ENCODE peak calls at places on chromosomes 3 and 15, in seven cellular contexts. E is glutamatergic neuron, Y is AG09319, Q is OCI-LY7, J is endothelial cell, A is WTC11, R is adrenal gland. Z is an unnamed sample.

GRCh38 chr3:124518350-124518749 is 211.9 kb upstream of the UMPS start:
- DNase-seq in E (no peak), Y (no peak), Q (no peak), J (no peak), A (no peak), R (no peak), Z (no peak)

GRCh38 chr3:37174532-37175126 is at the start of gene LRRFIP2:
- DNase-seq in E (no peak), Y (no peak), Q (no peak), J (no peak), A (no peak), R (no peak), Z (no peak)

GRCh38 chr3:111617912-111618601 is 22.9 kb upstream of the ZBED2 start:
- DNase-seq in E (no peak), Y (no peak), Q (no peak), J (no peak), A (no peak), R (no peak), Z (no peak)

GRCh38 chr3:64152100-64152499 is 73.2 kb downstream of the PRICKLE2 start:
- DNase-seq in E (no peak), Y (peak; percentile 14), Q (no peak), J (no peak), A (no peak), R (peak; percentile 75), Z (no peak)

GRCh38 chr15:40891810-40892448 is 2.3 kb upstream of the VPS18 start:
- DNase-seq in E (peak; percentile 63), Y (no peak), Q (peak; percentile 76), J (peak; percentile 51), A (peak; percentile 61), R (peak; percentile 57), Z (no peak)

GRCh38 chr15:100261302-100262240 is 80.2 kb downstream of the ADAMTS17 start:
- DNase-seq in E (no peak), Y (no peak), Q (no peak), J (no peak), A (no peak), R (peak; percentile 12), Z (no peak)

GRCh38 chr3:37952564-37952963 is 38.0 kb upstream of the VILL start:
- DNase-seq in E (no peak), Y (no peak), Q (no peak), J (no peak), A (no peak), R (no peak), Z (no peak)

GRCh38 chr3:127123533-127123932 is 69.4 kb upstream of the PRR23E start:
- DNase-seq in E (no peak), Y (no peak), Q (no peak), J (no peak), A (no peak), R (no peak), Z (no peak)

GRCh38 chr3:42165211-42165610 is 74.1 kb downstream of the TRAK1 start:
- DNase-seq in E (no peak), Y (no peak), Q (no peak), J (no peak), A (no peak), R (no peak), Z (no peak)

GRCh38 chr3:32841875-32842505 is 24.2 kb downstream of the TRIM71 start:
- DNase-seq in E (no peak), Y (no peak), Q (no peak), J (no peak), A (no peak), R (no peak), Z (no peak)

GRCh38 chr3:97882975-97883598 is 61.3 kb downstream of the CRYBG3 start:
- DNase-seq in E (no peak), Y (no peak), Q (no peak), J (no peak), A (no peak), R (no peak), Z (no peak)

DNA sequence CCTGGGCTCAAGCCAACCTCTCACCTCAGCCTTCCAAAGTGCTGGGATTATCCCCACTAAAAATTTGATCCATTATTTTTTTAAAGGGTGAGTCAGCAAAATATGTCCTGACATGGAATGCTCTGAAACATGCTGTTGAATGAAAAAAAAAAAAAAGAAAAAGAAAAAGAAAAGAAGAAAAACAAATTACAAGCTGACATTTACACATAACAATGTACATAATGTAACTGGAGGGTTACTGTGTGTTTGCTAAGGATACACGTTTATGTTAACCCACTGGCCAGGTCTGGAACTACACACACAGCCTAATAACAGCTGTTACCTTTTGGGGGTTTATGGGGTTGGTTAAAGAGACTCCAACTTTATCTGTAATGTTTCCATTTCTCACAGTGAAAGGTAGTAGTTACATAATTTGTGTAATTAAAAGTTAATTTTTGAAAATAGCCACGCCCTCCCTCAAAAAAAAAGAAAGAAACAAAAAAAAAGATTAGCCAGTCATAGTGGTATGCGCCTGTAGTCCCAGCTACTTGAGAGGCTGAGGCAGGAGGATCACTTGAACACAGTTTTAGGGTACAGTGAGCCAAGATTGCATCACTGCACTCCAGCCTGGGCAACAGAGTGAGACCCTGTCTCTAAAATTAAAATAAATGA is 3.1 kb upstream of the MESP2 start:
- DNase-seq in E (no peak), Y (no peak), Q (peak; percentile 43), J (no peak), A (no peak), R (no peak), Z (no peak)
- TF ChIP-seq CTCF in E (peak; percentile 39), Y (peak; percentile 7), Q (peak; percentile 60), J (no peak), A (no peak), R (peak; percentile 5), Z (no peak)

GRCh38 chr3:144431134-144431533 is 459.5 kb downstream of the DIPK2A start:
- DNase-seq in E (no peak), Y (no peak), Q (no peak), J (no peak), A (no peak), R (no peak), Z (no peak)
- TF ChIP-seq CTCF in E (no peak), Y (no peak), Q (no peak), J (no peak), A (no peak), R (no peak), Z (no peak)

DNA sequence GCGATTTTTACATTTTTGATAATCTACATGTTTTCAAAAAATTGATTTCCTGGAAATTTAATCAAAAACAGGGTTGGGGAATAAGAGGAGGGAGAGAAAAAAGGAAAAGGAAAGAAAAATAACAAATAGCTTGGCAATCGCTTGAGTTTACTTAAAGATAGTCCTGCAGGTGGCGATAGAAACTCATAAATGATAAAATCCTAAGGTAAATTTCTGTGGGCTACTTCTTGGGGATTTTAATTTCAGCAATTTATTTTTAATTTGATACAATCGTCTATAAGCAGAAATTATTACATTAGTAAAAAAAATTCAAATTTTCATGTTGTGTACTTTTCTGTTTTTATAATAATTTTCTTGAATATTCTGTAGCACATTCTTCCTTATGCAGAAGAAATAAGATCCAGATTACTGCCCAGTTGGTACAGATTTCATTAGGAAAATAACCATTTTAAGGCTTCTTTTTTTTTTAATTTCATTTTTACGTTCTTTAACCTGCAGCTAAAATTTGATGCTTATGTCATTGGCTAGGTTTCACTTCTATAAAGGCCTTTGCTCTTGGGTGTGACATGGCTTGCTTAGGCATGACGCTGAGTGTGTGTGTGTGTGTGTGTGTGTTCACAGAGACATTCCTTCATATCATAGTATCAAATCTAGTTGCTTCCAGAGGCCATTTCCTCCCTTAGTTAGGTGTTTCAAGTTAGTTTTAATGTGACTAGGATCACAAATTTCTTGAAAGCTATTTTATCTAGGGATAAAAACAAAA is 181.8 kb downstream of the MCTP2 start:
- DNase-seq in E (no peak), Y (no peak), Q (peak; percentile 51), J (peak; percentile 16), A (no peak), R (no peak), Z (no peak)
- TF ChIP-seq CTCF in E (peak; percentile 58), Y (peak; percentile 38), Q (peak; percentile 96), J (peak; percentile 60), A (peak; percentile 36), R (peak; percentile 28), Z (no peak)

DNA sequence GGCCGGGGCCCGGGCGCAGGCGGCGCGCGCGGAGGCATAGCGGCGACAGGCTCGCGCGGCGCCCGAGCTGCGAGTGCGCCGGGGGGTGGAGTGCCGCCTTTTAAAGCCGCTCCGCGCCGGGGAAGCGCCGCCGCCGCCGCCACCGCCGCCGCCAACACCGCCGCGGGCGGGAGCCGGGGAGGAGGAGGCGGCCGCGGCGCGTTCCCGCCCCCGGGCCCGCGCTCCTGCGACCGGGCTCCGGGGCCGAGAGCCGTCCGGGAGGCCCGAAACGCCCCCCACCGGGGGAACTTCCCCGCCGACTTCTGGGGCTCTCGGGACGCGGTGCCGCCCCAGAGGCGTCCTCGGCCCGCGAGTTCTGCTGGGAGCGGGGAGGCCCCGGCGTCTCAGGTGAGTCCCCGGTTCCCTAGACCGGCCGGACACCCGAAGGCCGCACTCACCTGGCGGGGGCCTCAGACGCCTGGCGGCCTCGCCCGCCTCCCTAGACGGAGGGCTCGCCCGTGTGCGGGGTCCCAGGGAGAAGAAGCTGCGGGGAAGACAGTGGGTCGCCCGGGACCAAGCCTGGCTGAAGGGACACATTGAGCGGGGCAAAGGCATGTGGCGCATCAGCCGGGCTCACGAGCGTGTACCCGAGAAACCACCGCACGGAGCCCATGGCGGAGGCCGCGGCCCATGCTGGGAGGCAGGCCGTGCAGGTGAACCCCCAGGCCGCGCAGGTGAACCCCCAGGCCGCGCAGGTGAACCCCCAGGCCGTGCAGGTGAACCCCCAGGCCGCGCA is at the start of gene PCSK6:
- DNase-seq in E (peak; percentile 52), Y (no peak), Q (no peak), J (no peak), A (peak; percentile 57), R (no peak), Z (no peak)
- TF ChIP-seq CTCF in E (no peak), Y (no peak), Q (no peak), J (no peak), A (no peak), R (no peak), Z (no peak)

GRCh38 chr15:58852347-58852746 is 81.1 kb downstream of the SLTM start:
- DNase-seq in E (no peak), Y (no peak), Q (peak; percentile 8), J (no peak), A (no peak), R (no peak), Z (no peak)
- TF ChIP-seq CTCF in E (no peak), Y (no peak), Q (peak; percentile 55), J (peak; percentile 48), A (no peak), R (no peak), Z (no peak)

DNA sequence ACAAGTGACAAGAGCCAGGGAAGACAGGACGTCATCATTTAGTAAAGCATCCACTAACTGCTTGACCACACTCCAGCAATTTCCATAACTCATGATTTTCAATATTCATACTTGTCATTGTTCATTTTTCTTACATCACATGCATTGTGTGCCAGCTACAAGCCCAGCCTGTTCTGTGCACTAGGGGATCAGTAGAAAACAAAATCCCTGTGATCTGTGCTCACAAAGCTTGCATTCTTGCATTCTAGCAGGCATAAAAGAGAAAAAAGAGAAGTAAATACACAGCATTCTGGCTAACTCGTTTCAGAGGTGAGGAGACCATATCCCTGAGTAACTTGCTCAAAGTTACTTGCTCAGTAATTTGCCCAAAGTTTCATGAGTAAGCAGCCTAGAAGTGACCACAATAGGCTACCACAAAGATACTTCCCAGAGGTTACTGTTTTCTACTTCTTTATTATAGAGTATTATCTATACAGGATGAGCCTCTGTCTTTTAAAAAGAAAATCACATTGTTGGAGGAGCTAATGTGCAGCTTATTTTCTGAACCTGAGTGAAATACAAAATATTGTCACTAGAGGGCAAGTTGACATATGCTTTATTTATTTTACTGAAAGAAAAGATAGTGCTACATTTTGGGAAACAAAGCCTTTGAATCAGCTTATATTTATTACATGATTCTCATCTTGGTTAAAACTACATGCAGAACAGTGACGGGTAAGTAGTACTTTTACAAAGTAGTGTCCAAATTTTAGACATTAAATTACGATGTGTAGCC is 701.4 kb upstream of the LMCD1 start:
- DNase-seq in E (no peak), Y (no peak), Q (no peak), J (no peak), A (no peak), R (no peak), Z (no peak)
- TF ChIP-seq CTCF in E (peak; percentile 56), Y (no peak), Q (peak; percentile 51), J (peak; percentile 30), A (no peak), R (peak; percentile 46), Z (no peak)

Z was measured in activated B cell treated with CpG ODN at 0.5 μM for 24 hours.